ENCODE peak calls at places on chromosomes 5 and 9, in nine cellular contexts. One of them, this sample, is unnamed.
A peak's percentile ranks its signal among the peaks of the same experiment; 100 is the strongest.

GRCh38 chr5:156109317-156110023 is 217.5 kb upstream of the SGCD start:
- DNase-seq in stimulated activated CD8-positive, alpha-beta memory T cell treated with anti-CD3 and anti-CD28 coated beads, Interleukin-7, amount 100 ng/mL, for 48 hours: no peak
- DNase-seq in GOT3: no peak
- DNase-seq in NAMALWA: no peak
- DNase-seq in cardiac muscle cell: no peak
- DNase-seq in T-helper 2 cell: no peak
- DNase-seq in caudate nucleus: no peak
- DNase-seq in ovary: no peak
- DNase-seq in ACHN: no peak
- DNase-seq in this sample: no peak

GRCh38 chr9:86242012-86242411 is 17.4 kb downstream of the C9orf153 start:
- DNase-seq in ACHN: no peak
- DNase-seq in NAMALWA: no peak
- DNase-seq in ovary: no peak
- DNase-seq in GOT3: no peak
- DNase-seq in cardiac muscle cell: peak; percentile 20
- DNase-seq in T-helper 2 cell: no peak
- DNase-seq in stimulated activated CD8-positive, alpha-beta memory T cell treated with anti-CD3 and anti-CD28 coated beads, Interleukin-7, amount 100 ng/mL, for 48 hours: no peak
- DNase-seq in caudate nucleus: no peak
- DNase-seq in this sample: no peak

GRCh38 chr5:57642698-57643097 is 160.1 kb upstream of the ACTBL2 start:
- DNase-seq in cardiac muscle cell: no peak
- DNase-seq in stimulated activated CD8-positive, alpha-beta memory T cell treated with anti-CD3 and anti-CD28 coated beads, Interleukin-7, amount 100 ng/mL, for 48 hours: no peak
- DNase-seq in ovary: no peak
- DNase-seq in GOT3: no peak
- DNase-seq in T-helper 2 cell: no peak
- DNase-seq in ACHN: no peak
- DNase-seq in caudate nucleus: no peak
- DNase-seq in NAMALWA: no peak
- DNase-seq in this sample: no peak

GRCh38 chr9:79858509-79858908 is 286.7 kb downstream of the TLE4 start:
- DNase-seq in T-helper 2 cell: no peak
- DNase-seq in cardiac muscle cell: peak; percentile 4
- DNase-seq in ovary: no peak
- DNase-seq in NAMALWA: peak; percentile 40
- DNase-seq in caudate nucleus: no peak
- DNase-seq in GOT3: no peak
- DNase-seq in ACHN: peak; percentile 36
- DNase-seq in stimulated activated CD8-positive, alpha-beta memory T cell treated with anti-CD3 and anti-CD28 coated beads, Interleukin-7, amount 100 ng/mL, for 48 hours: no peak
- DNase-seq in this sample: no peak

GRCh38 chr9:129865668-129866320 is 30.5 kb downstream of the USP20 start:
- DNase-seq in cardiac muscle cell: no peak
- DNase-seq in T-helper 2 cell: no peak
- DNase-seq in stimulated activated CD8-positive, alpha-beta memory T cell treated with anti-CD3 and anti-CD28 coated beads, Interleukin-7, amount 100 ng/mL, for 48 hours: no peak
- DNase-seq in ovary: no peak
- DNase-seq in GOT3: no peak
- DNase-seq in ACHN: no peak
- DNase-seq in caudate nucleus: no peak
- DNase-seq in NAMALWA: no peak
- DNase-seq in this sample: no peak

GRCh38 chr9:108867829-108868228 is 5.8 kb downstream of the ACTL7A start:
- DNase-seq in T-helper 2 cell: no peak
- DNase-seq in GOT3: no peak
- DNase-seq in stimulated activated CD8-positive, alpha-beta memory T cell treated with anti-CD3 and anti-CD28 coated beads, Interleukin-7, amount 100 ng/mL, for 48 hours: no peak
- DNase-seq in NAMALWA: no peak
- DNase-seq in ACHN: no peak
- DNase-seq in ovary: no peak
- DNase-seq in cardiac muscle cell: no peak
- DNase-seq in caudate nucleus: no peak
- DNase-seq in this sample: no peak

GRCh38 chr9:93677641-93678136 is 101.3 kb downstream of the PHF2 start:
- DNase-seq in stimulated activated CD8-positive, alpha-beta memory T cell treated with anti-CD3 and anti-CD28 coated beads, Interleukin-7, amount 100 ng/mL, for 48 hours: no peak
- DNase-seq in ovary: no peak
- DNase-seq in GOT3: no peak
- DNase-seq in T-helper 2 cell: no peak
- DNase-seq in caudate nucleus: no peak
- DNase-seq in cardiac muscle cell: no peak
- DNase-seq in ACHN: no peak
- DNase-seq in NAMALWA: no peak
- DNase-seq in this sample: no peak

GRCh38 chr9:128946544-128946943 is 859 bp downstream of the DOLK start:
- DNase-seq in ovary: no peak
- DNase-seq in NAMALWA: no peak
- DNase-seq in GOT3: no peak
- DNase-seq in cardiac muscle cell: no peak
- DNase-seq in stimulated activated CD8-positive, alpha-beta memory T cell treated with anti-CD3 and anti-CD28 coated beads, Interleukin-7, amount 100 ng/mL, for 48 hours: no peak
- DNase-seq in T-helper 2 cell: no peak
- DNase-seq in caudate nucleus: no peak
- DNase-seq in ACHN: no peak
- DNase-seq in this sample: no peak

GRCh38 chr9:117076571-117077300 is 338.1 kb downstream of the ASTN2 start:
- DNase-seq in GOT3: no peak
- DNase-seq in ACHN: no peak
- DNase-seq in caudate nucleus: no peak
- DNase-seq in cardiac muscle cell: no peak
- DNase-seq in NAMALWA: no peak
- DNase-seq in ovary: no peak
- DNase-seq in T-helper 2 cell: no peak
- DNase-seq in stimulated activated CD8-positive, alpha-beta memory T cell treated with anti-CD3 and anti-CD28 coated beads, Interleukin-7, amount 100 ng/mL, for 48 hours: no peak
- DNase-seq in this sample: no peak

GRCh38 chr5:79974896-79975295 is 16.2 kb downstream of the MTX3 start:
- DNase-seq in T-helper 2 cell: no peak
- DNase-seq in NAMALWA: no peak
- DNase-seq in stimulated activated CD8-positive, alpha-beta memory T cell treated with anti-CD3 and anti-CD28 coated beads, Interleukin-7, amount 100 ng/mL, for 48 hours: no peak
- DNase-seq in caudate nucleus: no peak
- DNase-seq in GOT3: no peak
- DNase-seq in ovary: no peak
- DNase-seq in ACHN: peak; percentile 46
- DNase-seq in cardiac muscle cell: peak; percentile 63
- DNase-seq in this sample: no peak

This sample was measured in T-helper 9 cell.